ENCODE peak calls at places on chromosomes 2 and 18, in four cellular contexts. J is HCT116, E is 8988T, Q is neuronal stem cell. C is an unnamed sample.

GRCh38 chr2:206127656-206128055 is 31.6 kb downstream of the NDUFS1 start:
- DNase-seq in J (no peak), E (no peak), Q (no peak), C (no peak)

GRCh38 chr2:45849491-45850283 is 198.2 kb downstream of the PRKCE start:
- DNase-seq in J (no peak), E (no peak), Q (no peak), C (no peak)

GRCh38 chr18:830315-830901 is 18.4 kb upstream of the YES1 start:
- DNase-seq in J (no peak), E (no peak), Q (no peak), C (peak; percentile 80)

GRCh38 chr2:193517615-193518014 is 1322.9 kb upstream of the TMEFF2 start:
- DNase-seq in J (no peak), E (no peak), Q (no peak), C (no peak)

GRCh38 chr2:182650704-182651103 is 65.4 kb upstream of the DNAJC10 start:
- DNase-seq in J (peak; percentile 40), E (no peak), Q (peak; percentile 14), C (no peak)

GRCh38 chr2:12432985-12433640 is 283.6 kb upstream of the TRIB2 start:
- DNase-seq in J (no peak), E (no peak), Q (no peak), C (no peak)

GRCh38 chr2:229800997-229801754 is 86.8 kb upstream of the DNER start:
- DNase-seq in J (peak; percentile 58), E (no peak), Q (peak; percentile 42), C (peak; percentile 50)

GRCh38 chr2:128745946-128746345 is 427.3 kb upstream of the HS6ST1 start:
- DNase-seq in J (no peak), E (no peak), Q (no peak), C (no peak)

GRCh38 chr2:86026744-86027065 is 79.0 kb downstream of the POLR1A start:
- DNase-seq in J (no peak), E (no peak), Q (no peak), C (no peak)

GRCh38 chr2:149431337-149431736 is 101.0 kb downstream of the LYPD6 start:
- DNase-seq in J (no peak), E (no peak), Q (no peak), C (no peak)

GRCh38 chr18:62876828-62877227 is 161.5 kb downstream of the PHLPP1 start:
- DNase-seq in J (no peak), E (no peak), Q (peak; percentile 17), C (no peak)

GRCh38 chr2:108607706-108608301 is 73.5 kb downstream of the LIMS1 start:
- DNase-seq in J (no peak), E (no peak), Q (no peak), C (peak; percentile 63)

GRCh38 chr18:57002627-57003026 is 144.3 kb upstream of the BOD1L2 start:
- DNase-seq in J (no peak), E (no peak), Q (no peak), C (no peak)

GRCh38 chr2:85438291-85439110 is 20.0 kb downstream of the SH2D6 start:
- DNase-seq in J (no peak), E (peak; percentile 35), Q (no peak), C (no peak)

GRCh38 chr18:76875390-76876330 is 53.3 kb downstream of the ZNF236 start:
- DNase-seq in J (peak; percentile 28), E (no peak), Q (peak; percentile 56), C (peak; percentile 34)

GRCh38 chr2:170641961-170642360 is 73.2 kb upstream of the SP5 start:
- DNase-seq in J (no peak), E (no peak), Q (no peak), C (no peak)

GRCh38 chr2:31421634-31422033 is 7.1 kb upstream of the XDH start:
- DNase-seq in J (no peak), E (no peak), Q (no peak), C (no peak)

GRCh38 chr2:72129676-72130340 is 17.9 kb downstream of the CYP26B1 start:
- DNase-seq in J (no peak), E (no peak), Q (no peak), C (no peak)

GRCh38 chr2:23260621-23261020 is 124.4 kb upstream of the KLHL29 start:
- DNase-seq in J (no peak), E (no peak), Q (no peak), C (no peak)

C was measured in T-helper 1 cell.